ENCODE peak calls at places on chromosome 9, in seven cellular contexts. One of them, this sample, is unnamed.
A peak's percentile ranks its signal among the peaks of the same experiment; 100 is the strongest.

GRCh38 chr9:137960496-137960895 is 82.9 kb downstream of the CACNA1B start:
- DNase-seq in cardiac fibroblast: no peak
- DNase-seq in uterus: no peak
- DNase-seq in AG10803: no peak
- DNase-seq in lower leg skin: no peak
- DNase-seq in kidney epithelial cell: no peak
- DNase-seq in psoas muscle: peak; percentile 18
- DNase-seq in this sample: no peak

GRCh38 chr9:7844283-7844682 is 44.7 kb upstream of the DMAC1 start:
- DNase-seq in cardiac fibroblast: peak; percentile 11
- DNase-seq in psoas muscle: no peak
- DNase-seq in kidney epithelial cell: no peak
- DNase-seq in AG10803: no peak
- DNase-seq in lower leg skin: no peak
- DNase-seq in uterus: no peak
- DNase-seq in this sample: no peak

GRCh38 chr9:79562749-79563386 is 8.9 kb upstream of the TLE4 start:
- DNase-seq in uterus: no peak
- DNase-seq in lower leg skin: no peak
- DNase-seq in AG10803: no peak
- DNase-seq in kidney epithelial cell: no peak
- DNase-seq in psoas muscle: no peak
- DNase-seq in cardiac fibroblast: peak; percentile 3
- DNase-seq in this sample: no peak

GRCh38 chr9:70438341-70438924 is 24.0 kb upstream of the KLF9 start:
- DNase-seq in psoas muscle: peak; percentile 58
- DNase-seq in lower leg skin: no peak
- DNase-seq in uterus: no peak
- DNase-seq in cardiac fibroblast: peak; percentile 93
- DNase-seq in AG10803: peak; percentile 28
- DNase-seq in kidney epithelial cell: peak; percentile 53
- DNase-seq in this sample: peak; percentile 85

GRCh38 chr9:130137081-130137869 is 34.9 kb upstream of the NCS1 start:
- DNase-seq in cardiac fibroblast: peak; percentile 44
- DNase-seq in lower leg skin: no peak
- DNase-seq in kidney epithelial cell: no peak
- DNase-seq in AG10803: no peak
- DNase-seq in psoas muscle: peak; percentile 66
- DNase-seq in uterus: no peak
- DNase-seq in this sample: no peak

GRCh38 chr9:110659891-110660541 is 8.6 kb upstream of the MUSK start:
- DNase-seq in cardiac fibroblast: peak; percentile 51
- DNase-seq in psoas muscle: no peak
- DNase-seq in AG10803: peak; percentile 36
- DNase-seq in uterus: no peak
- DNase-seq in kidney epithelial cell: peak; percentile 67
- DNase-seq in lower leg skin: no peak
- DNase-seq in this sample: no peak

GRCh38 chr9:107034831-107035230 is 171.9 kb downstream of the ZNF462 start:
- DNase-seq in uterus: no peak
- DNase-seq in AG10803: no peak
- DNase-seq in lower leg skin: no peak
- DNase-seq in psoas muscle: no peak
- DNase-seq in kidney epithelial cell: no peak
- DNase-seq in cardiac fibroblast: no peak
- DNase-seq in this sample: no peak

GRCh38 chr9:124110307-124110915 is 98.8 kb downstream of the LHX2 start:
- DNase-seq in uterus: peak; percentile 20
- DNase-seq in kidney epithelial cell: peak; percentile 9
- DNase-seq in lower leg skin: no peak
- DNase-seq in cardiac fibroblast: peak; percentile 71
- DNase-seq in psoas muscle: peak; percentile 60
- DNase-seq in AG10803: peak; percentile 47
- DNase-seq in this sample: peak; percentile 43

GRCh38 chr9:79664375-79664825 is 92.6 kb downstream of the TLE4 start:
- DNase-seq in psoas muscle: no peak
- DNase-seq in uterus: no peak
- DNase-seq in cardiac fibroblast: peak; percentile 24
- DNase-seq in kidney epithelial cell: no peak
- DNase-seq in AG10803: no peak
- DNase-seq in lower leg skin: no peak
- DNase-seq in this sample: no peak

GRCh38 chr9:95736370-95736769 is 139.1 kb upstream of the ERCC6L2 start:
- DNase-seq in AG10803: no peak
- DNase-seq in uterus: no peak
- DNase-seq in lower leg skin: peak; percentile 57
- DNase-seq in kidney epithelial cell: no peak
- DNase-seq in psoas muscle: no peak
- DNase-seq in cardiac fibroblast: no peak
- DNase-seq in this sample: no peak

GRCh38 chr9:98066235-98066634 is 9.7 kb downstream of the NANS start:
- DNase-seq in cardiac fibroblast: no peak
- DNase-seq in psoas muscle: no peak
- DNase-seq in AG10803: no peak
- DNase-seq in uterus: no peak
- DNase-seq in kidney epithelial cell: no peak
- DNase-seq in lower leg skin: peak; percentile 0
- DNase-seq in this sample: no peak

GRCh38 chr9:4862506-4863250 is 69.9 kb downstream of the RCL1 start:
- DNase-seq in psoas muscle: no peak
- DNase-seq in lower leg skin: no peak
- DNase-seq in cardiac fibroblast: peak; percentile 58
- DNase-seq in uterus: peak; percentile 36
- DNase-seq in kidney epithelial cell: no peak
- DNase-seq in AG10803: peak; percentile 72
- DNase-seq in this sample: no peak

GRCh38 chr9:123893146-123893545 is 36.8 kb downstream of the DENND1A start:
- DNase-seq in lower leg skin: no peak
- DNase-seq in uterus: no peak
- DNase-seq in cardiac fibroblast: no peak
- DNase-seq in AG10803: no peak
- DNase-seq in kidney epithelial cell: no peak
- DNase-seq in psoas muscle: no peak
- DNase-seq in this sample: no peak

GRCh38 chr9:14294659-14295058 is 19.3 kb downstream of the NFIB start:
- DNase-seq in cardiac fibroblast: no peak
- DNase-seq in AG10803: no peak
- DNase-seq in kidney epithelial cell: no peak
- DNase-seq in uterus: no peak
- DNase-seq in psoas muscle: no peak
- DNase-seq in lower leg skin: no peak
- DNase-seq in this sample: no peak

GRCh38 chr9:134059661-134060395 is 8.0 kb downstream of the BRD3 start:
- DNase-seq in kidney epithelial cell: no peak
- DNase-seq in psoas muscle: no peak
- DNase-seq in lower leg skin: peak; percentile 83
- DNase-seq in uterus: no peak
- DNase-seq in cardiac fibroblast: no peak
- DNase-seq in AG10803: no peak
- DNase-seq in this sample: peak; percentile 44

GRCh38 chr9:73116030-73116429 is 35.6 kb upstream of the ANXA1 start:
- DNase-seq in kidney epithelial cell: no peak
- DNase-seq in uterus: no peak
- DNase-seq in cardiac fibroblast: peak; percentile 74
- DNase-seq in AG10803: peak; percentile 47
- DNase-seq in lower leg skin: no peak
- DNase-seq in psoas muscle: no peak
- DNase-seq in this sample: no peak

GRCh38 chr9:70602364-70603019 is 188.0 kb upstream of the KLF9 start:
- DNase-seq in lower leg skin: no peak
- DNase-seq in uterus: peak; percentile 64
- DNase-seq in cardiac fibroblast: peak; percentile 93
- DNase-seq in psoas muscle: peak; percentile 59
- DNase-seq in kidney epithelial cell: peak; percentile 49
- DNase-seq in AG10803: peak; percentile 88
- DNase-seq in this sample: peak; percentile 61

GRCh38 chr9:98442114-98442513 is 186.7 kb upstream of the TBC1D2 start:
- DNase-seq in cardiac fibroblast: no peak
- DNase-seq in uterus: no peak
- DNase-seq in AG10803: no peak
- DNase-seq in kidney epithelial cell: no peak
- DNase-seq in psoas muscle: no peak
- DNase-seq in lower leg skin: no peak
- DNase-seq in this sample: no peak

GRCh38 chr9:130523921-130524320 is 55.5 kb upstream of the FUBP3 start:
- DNase-seq in kidney epithelial cell: no peak
- DNase-seq in AG10803: no peak
- DNase-seq in uterus: no peak
- DNase-seq in psoas muscle: no peak
- DNase-seq in lower leg skin: no peak
- DNase-seq in cardiac fibroblast: no peak
- DNase-seq in this sample: no peak

DNA sequence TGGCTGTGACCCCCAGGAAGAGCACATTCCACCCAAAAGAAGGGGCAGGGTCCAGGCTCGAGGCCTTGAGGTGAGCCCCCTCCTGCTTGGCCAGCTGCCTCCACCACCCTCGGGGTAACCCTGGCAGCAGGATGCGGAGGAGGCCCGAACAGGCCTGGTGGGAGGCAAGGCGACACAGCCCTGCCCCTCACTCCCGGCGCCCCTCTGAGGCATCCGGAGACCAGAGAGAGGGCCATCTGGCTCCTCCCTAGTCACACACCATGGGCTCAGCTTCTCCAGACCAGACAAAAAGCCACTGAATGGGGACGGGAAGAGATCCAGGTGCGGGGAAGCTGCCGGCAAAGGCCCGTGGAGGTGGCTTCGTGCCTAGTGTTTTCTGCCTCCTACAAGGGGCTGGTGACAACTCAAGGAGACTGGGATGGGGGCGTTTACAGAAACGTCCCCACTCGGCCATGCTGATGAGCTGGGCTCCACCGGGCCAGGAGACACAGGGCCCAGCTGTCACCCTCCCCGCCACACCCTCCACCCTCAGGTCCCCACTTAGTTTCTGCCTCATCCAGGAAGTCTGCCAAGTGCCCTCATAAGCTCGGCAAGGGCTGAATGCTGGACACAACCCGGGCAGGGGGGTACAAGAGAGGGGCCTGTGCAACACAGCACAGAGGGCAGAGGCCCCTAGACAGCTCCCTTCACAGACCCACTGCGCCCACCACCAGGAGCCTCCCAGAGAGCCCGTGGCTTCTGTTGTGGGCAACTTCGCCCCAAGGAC is 41.9 kb downstream of the NACC2 start:
- DNase-seq in psoas muscle: no peak
- DNase-seq in uterus: no peak
- DNase-seq in cardiac fibroblast: no peak
- DNase-seq in AG10803: peak; percentile 21
- DNase-seq in kidney epithelial cell: no peak
- DNase-seq in lower leg skin: peak; percentile 82
- DNase-seq in this sample: no peak
- H3K4me3 ChIP-seq in psoas muscle: peak overlapping the region; percentile 61
- H3K4me3 ChIP-seq in uterus: no peak overlapping the region
- H3K4me3 ChIP-seq in cardiac fibroblast: no peak overlapping the region
- H3K4me3 ChIP-seq in AG10803: peak overlapping the region; percentile 36
- H3K4me3 ChIP-seq in kidney epithelial cell: peak overlapping the region; percentile 29
- H3K4me3 ChIP-seq in lower leg skin: no peak overlapping the region
- H3K4me3 ChIP-seq in this sample: peak overlapping the region; percentile 63

DNA sequence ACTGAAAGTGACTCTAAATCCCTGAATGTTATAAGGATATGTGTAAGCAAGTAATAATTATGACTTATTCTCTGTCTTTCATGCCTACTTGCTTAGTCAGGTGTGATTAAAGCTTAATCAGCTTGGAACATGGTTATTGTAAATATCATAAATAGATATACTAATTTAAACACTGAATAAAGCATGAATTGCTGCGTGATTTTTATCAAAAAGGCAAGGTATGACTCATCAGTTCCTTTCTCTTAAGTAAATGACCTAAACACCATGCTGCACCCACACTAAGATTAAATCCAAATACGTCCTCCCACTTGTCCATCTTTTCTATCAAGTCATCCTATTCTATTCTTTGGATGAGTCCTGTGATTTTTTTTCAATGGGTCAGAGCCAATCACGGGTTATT is 124.6 kb upstream of the MTAP start:
- DNase-seq in uterus: no peak
- DNase-seq in AG10803: peak; percentile 55
- DNase-seq in kidney epithelial cell: no peak
- DNase-seq in cardiac fibroblast: peak; percentile 89
- DNase-seq in psoas muscle: no peak
- DNase-seq in lower leg skin: no peak
- DNase-seq in this sample: no peak
- H3K4me3 ChIP-seq in uterus: no peak overlapping the region
- H3K4me3 ChIP-seq in AG10803: peak overlapping the region; percentile 34
- H3K4me3 ChIP-seq in kidney epithelial cell: no peak overlapping the region
- H3K4me3 ChIP-seq in cardiac fibroblast: no peak overlapping the region
- H3K4me3 ChIP-seq in psoas muscle: no peak overlapping the region
- H3K4me3 ChIP-seq in lower leg skin: no peak overlapping the region
- H3K4me3 ChIP-seq in this sample: no peak overlapping the region

DNA sequence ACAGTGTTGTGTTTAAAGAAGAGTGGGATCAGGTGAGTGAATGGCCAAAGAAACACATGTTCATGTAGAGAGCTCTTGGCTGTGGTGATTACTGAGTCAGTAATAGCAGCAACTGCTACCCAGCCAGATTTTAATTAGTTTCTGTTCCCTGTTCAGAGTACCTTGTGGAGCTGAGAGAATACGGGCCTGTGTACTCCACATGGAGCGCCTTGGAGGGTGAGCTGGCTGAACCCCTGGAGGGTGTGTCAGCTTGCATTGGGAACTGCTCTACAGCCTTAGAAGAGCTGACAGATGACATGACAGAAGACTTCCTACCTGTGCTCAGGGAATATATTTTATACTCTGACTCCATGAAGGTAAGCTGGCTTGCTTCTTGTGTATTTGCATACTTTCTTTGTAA is 52.3 kb downstream of the SLC46A2 start:
- DNase-seq in kidney epithelial cell: no peak
- DNase-seq in psoas muscle: no peak
- DNase-seq in AG10803: no peak
- DNase-seq in lower leg skin: no peak
- DNase-seq in cardiac fibroblast: no peak
- DNase-seq in uterus: no peak
- DNase-seq in this sample: no peak
- H3K4me3 ChIP-seq in kidney epithelial cell: no peak overlapping the region
- H3K4me3 ChIP-seq in psoas muscle: no peak overlapping the region
- H3K4me3 ChIP-seq in AG10803: no peak overlapping the region
- H3K4me3 ChIP-seq in lower leg skin: no peak overlapping the region
- H3K4me3 ChIP-seq in cardiac fibroblast: no peak overlapping the region
- H3K4me3 ChIP-seq in uterus: no peak overlapping the region
- H3K4me3 ChIP-seq in this sample: no peak overlapping the region

DNA sequence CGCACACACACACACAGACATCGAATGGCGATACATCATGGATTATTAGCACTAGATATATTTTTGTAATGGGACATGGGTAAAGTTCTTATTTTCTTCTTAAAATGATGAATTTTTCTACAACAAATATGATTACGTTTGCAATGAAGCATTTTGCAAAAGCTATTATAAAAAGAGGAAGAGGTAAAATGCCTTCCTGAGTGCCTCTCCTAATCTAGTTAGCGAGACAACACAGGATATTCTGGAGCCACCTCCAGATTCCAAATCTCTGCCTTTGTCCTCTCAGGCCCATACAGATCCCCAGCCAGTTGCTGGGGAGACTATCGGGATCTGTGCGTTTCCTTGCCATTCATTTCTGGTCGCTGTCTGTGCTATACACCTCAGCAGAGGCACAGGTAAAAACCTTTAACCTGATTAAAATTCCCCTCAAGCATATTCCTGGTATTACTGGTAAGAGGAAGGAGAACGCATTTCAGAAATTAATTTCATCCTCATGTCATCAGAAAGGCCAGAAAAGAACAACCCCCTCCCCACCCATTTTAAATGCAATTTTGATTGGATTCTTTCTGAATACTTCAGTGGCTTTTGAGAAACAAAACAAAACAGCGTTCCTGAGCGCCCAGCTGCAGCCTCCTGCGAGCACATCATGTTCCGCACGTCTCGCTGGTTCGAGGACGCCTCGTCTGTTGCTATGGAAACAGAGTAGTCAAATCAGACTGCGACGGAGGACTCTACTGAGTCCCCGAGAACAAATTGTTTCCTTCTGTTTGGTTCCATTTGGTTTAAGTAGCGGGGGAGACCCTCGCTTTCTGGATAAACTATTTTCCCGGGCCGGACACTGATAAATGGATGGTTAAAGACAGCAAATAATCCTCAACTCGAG is 69.3 kb downstream of the SLC28A3 start:
- DNase-seq in uterus: peak; percentile 18
- DNase-seq in cardiac fibroblast: peak; percentile 84
- DNase-seq in kidney epithelial cell: peak; percentile 65
- DNase-seq in AG10803: peak; percentile 64
- DNase-seq in psoas muscle: peak; percentile 79
- DNase-seq in lower leg skin: peak; percentile 86
- DNase-seq in this sample: peak; percentile 69
- H3K4me3 ChIP-seq in uterus: no peak overlapping the region
- H3K4me3 ChIP-seq in cardiac fibroblast: peak overlapping the region; percentile 40
- H3K4me3 ChIP-seq in kidney epithelial cell: peak overlapping the region; percentile 30
- H3K4me3 ChIP-seq in AG10803: peak overlapping the region; percentile 49
- H3K4me3 ChIP-seq in psoas muscle: peak overlapping the region; percentile 46
- H3K4me3 ChIP-seq in lower leg skin: no peak overlapping the region
- H3K4me3 ChIP-seq in this sample: no peak overlapping the region